ENCODE peak calls at places on chromosomes 1 and 21, in nine cellular contexts. One of them, this sample, is unnamed.

GRCh38 chr1:246161626-246162025 is 345.5 kb downstream of the SMYD3 start:
- DNase-seq in HepG2: no peak
- DNase-seq in MM.1S: no peak
- DNase-seq in neural progenitor cell: no peak
- DNase-seq in PC-3: peak
- DNase-seq in astrocyte: peak
- DNase-seq in fibroblast of lung: peak
- DNase-seq in K562: no peak
- DNase-seq in PC-9: no peak
- DNase-seq in this sample: peak

GRCh38 chr1:157348538-157349480 is 203.5 kb downstream of the FCRL5 start:
- DNase-seq in PC-9: no peak
- DNase-seq in neural progenitor cell: no peak
- DNase-seq in K562: no peak
- DNase-seq in HepG2: no peak
- DNase-seq in fibroblast of lung: no peak
- DNase-seq in PC-3: no peak
- DNase-seq in astrocyte: no peak
- DNase-seq in MM.1S: no peak
- DNase-seq in this sample: no peak

GRCh38 chr1:104125935-104126334 is 376.2 kb downstream of the AMY1C start:
- DNase-seq in MM.1S: no peak
- DNase-seq in PC-9: no peak
- DNase-seq in K562: no peak
- DNase-seq in astrocyte: no peak
- DNase-seq in fibroblast of lung: no peak
- DNase-seq in neural progenitor cell: no peak
- DNase-seq in HepG2: no peak
- DNase-seq in PC-3: no peak
- DNase-seq in this sample: no peak

GRCh38 chr1:156074661-156075060 is 7.6 kb downstream of the MEX3A start:
- DNase-seq in K562: no peak
- DNase-seq in astrocyte: no peak
- DNase-seq in PC-9: no peak
- DNase-seq in fibroblast of lung: no peak
- DNase-seq in PC-3: no peak
- DNase-seq in HepG2: no peak
- DNase-seq in neural progenitor cell: peak
- DNase-seq in MM.1S: no peak
- DNase-seq in this sample: no peak

GRCh38 chr1:221800831-221801610 is 59.1 kb upstream of the DUSP10 start:
- DNase-seq in PC-9: no peak
- DNase-seq in PC-3: peak
- DNase-seq in fibroblast of lung: no peak
- DNase-seq in HepG2: no peak
- DNase-seq in neural progenitor cell: no peak
- DNase-seq in K562: no peak
- DNase-seq in astrocyte: no peak
- DNase-seq in MM.1S: peak
- DNase-seq in this sample: no peak

GRCh38 chr1:151518936-151519335 is 7.7 kb downstream of the CGN start:
- DNase-seq in fibroblast of lung: no peak
- DNase-seq in neural progenitor cell: no peak
- DNase-seq in astrocyte: no peak
- DNase-seq in PC-3: no peak
- DNase-seq in HepG2: no peak
- DNase-seq in PC-9: no peak
- DNase-seq in K562: no peak
- DNase-seq in MM.1S: no peak
- DNase-seq in this sample: no peak

GRCh38 chr1:192809286-192810252 is 730 bp downstream of the RGS2 start:
- DNase-seq in MM.1S: peak
- DNase-seq in K562: peak
- DNase-seq in PC-3: peak
- DNase-seq in fibroblast of lung: peak
- DNase-seq in neural progenitor cell: peak
- DNase-seq in astrocyte: peak
- DNase-seq in PC-9: no peak
- DNase-seq in HepG2: no peak
- DNase-seq in this sample: no peak

GRCh38 chr1:7223334-7224080 is 438.3 kb downstream of the CAMTA1 start:
- DNase-seq in PC-9: no peak
- DNase-seq in astrocyte: peak
- DNase-seq in PC-3: peak
- DNase-seq in K562: no peak
- DNase-seq in fibroblast of lung: peak
- DNase-seq in MM.1S: no peak
- DNase-seq in neural progenitor cell: no peak
- DNase-seq in HepG2: no peak
- DNase-seq in this sample: peak

GRCh38 chr1:167439301-167439988 is 78.9 kb downstream of the CD247 start:
- DNase-seq in PC-9: no peak
- DNase-seq in neural progenitor cell: peak
- DNase-seq in PC-3: no peak
- DNase-seq in MM.1S: peak
- DNase-seq in HepG2: peak
- DNase-seq in K562: peak
- DNase-seq in fibroblast of lung: peak
- DNase-seq in astrocyte: peak
- DNase-seq in this sample: peak

GRCh38 chr1:111214884-111215283 is 12.6 kb upstream of the CHI3L2 start:
- DNase-seq in astrocyte: no peak
- DNase-seq in PC-3: no peak
- DNase-seq in neural progenitor cell: no peak
- DNase-seq in HepG2: no peak
- DNase-seq in fibroblast of lung: no peak
- DNase-seq in MM.1S: peak
- DNase-seq in PC-9: no peak
- DNase-seq in K562: no peak
- DNase-seq in this sample: no peak

GRCh38 chr1:202376247-202376646 is 27.7 kb downstream of the PPP1R12B start:
- DNase-seq in PC-3: no peak
- DNase-seq in MM.1S: no peak
- DNase-seq in HepG2: no peak
- DNase-seq in K562: no peak
- DNase-seq in astrocyte: no peak
- DNase-seq in fibroblast of lung: peak
- DNase-seq in PC-9: no peak
- DNase-seq in neural progenitor cell: no peak
- DNase-seq in this sample: no peak

GRCh38 chr21:37552496-37553399 is 186.2 kb downstream of the DYRK1A start:
- DNase-seq in PC-9: no peak
- DNase-seq in astrocyte: no peak
- DNase-seq in K562: no peak
- DNase-seq in MM.1S: no peak
- DNase-seq in neural progenitor cell: no peak
- DNase-seq in HepG2: no peak
- DNase-seq in fibroblast of lung: no peak
- DNase-seq in PC-3: no peak
- DNase-seq in this sample: no peak

GRCh38 chr1:16080422-16081150 is 7.1 kb upstream of the FAM131C start:
- DNase-seq in PC-3: no peak
- DNase-seq in PC-9: no peak
- DNase-seq in fibroblast of lung: no peak
- DNase-seq in MM.1S: no peak
- DNase-seq in astrocyte: no peak
- DNase-seq in K562: no peak
- DNase-seq in neural progenitor cell: no peak
- DNase-seq in HepG2: no peak
- DNase-seq in this sample: no peak

GRCh38 chr1:236495359-236496120 is 28.2 kb upstream of the LGALS8 start:
- DNase-seq in K562: no peak
- DNase-seq in neural progenitor cell: peak
- DNase-seq in fibroblast of lung: no peak
- DNase-seq in PC-3: no peak
- DNase-seq in astrocyte: no peak
- DNase-seq in HepG2: peak
- DNase-seq in MM.1S: no peak
- DNase-seq in PC-9: no peak
- DNase-seq in this sample: no peak

GRCh38 chr1:39165049-39165448 is 39.4 kb upstream of the MACF1 start:
- DNase-seq in astrocyte: no peak
- DNase-seq in neural progenitor cell: peak
- DNase-seq in MM.1S: no peak
- DNase-seq in PC-3: no peak
- DNase-seq in K562: no peak
- DNase-seq in fibroblast of lung: no peak
- DNase-seq in PC-9: no peak
- DNase-seq in HepG2: no peak
- DNase-seq in this sample: no peak

GRCh38 chr1:67683736-67684525 is 1.1 kb upstream of the GADD45A start:
- DNase-seq in astrocyte: peak
- DNase-seq in fibroblast of lung: peak
- DNase-seq in MM.1S: no peak
- DNase-seq in PC-9: peak
- DNase-seq in HepG2: no peak
- DNase-seq in PC-3: peak
- DNase-seq in K562: no peak
- DNase-seq in neural progenitor cell: no peak
- DNase-seq in this sample: peak

GRCh38 chr21:37041706-37042271 is 31.1 kb downstream of the PIGP start:
- DNase-seq in PC-9: no peak
- DNase-seq in MM.1S: no peak
- DNase-seq in astrocyte: no peak
- DNase-seq in PC-3: no peak
- DNase-seq in HepG2: no peak
- DNase-seq in neural progenitor cell: peak
- DNase-seq in fibroblast of lung: no peak
- DNase-seq in K562: no peak
- DNase-seq in this sample: no peak

GRCh38 chr1:238772321-238772720 is 614.0 kb upstream of the CHRM3 start:
- DNase-seq in fibroblast of lung: no peak
- DNase-seq in MM.1S: no peak
- DNase-seq in K562: no peak
- DNase-seq in HepG2: no peak
- DNase-seq in PC-3: peak
- DNase-seq in astrocyte: peak
- DNase-seq in PC-9: no peak
- DNase-seq in neural progenitor cell: no peak
- DNase-seq in this sample: peak

GRCh38 chr1:16109571-16109970 is 36.1 kb upstream of the FAM131C start:
- DNase-seq in HepG2: no peak
- DNase-seq in PC-3: no peak
- DNase-seq in PC-9: peak
- DNase-seq in fibroblast of lung: no peak
- DNase-seq in K562: no peak
- DNase-seq in neural progenitor cell: no peak
- DNase-seq in astrocyte: peak
- DNase-seq in MM.1S: no peak
- DNase-seq in this sample: peak

GRCh38 chr1:150970818-150971582 is 3.6 kb downstream of the CERS2 start:
- DNase-seq in MM.1S: no peak
- DNase-seq in PC-9: no peak
- DNase-seq in HepG2: peak
- DNase-seq in astrocyte: no peak
- DNase-seq in PC-3: no peak
- DNase-seq in fibroblast of lung: peak
- DNase-seq in K562: no peak
- DNase-seq in neural progenitor cell: peak
- DNase-seq in this sample: no peak

GRCh38 chr1:11598461-11598860 is 55.8 kb downstream of the FBXO2 start:
- DNase-seq in astrocyte: peak
- DNase-seq in K562: no peak
- DNase-seq in HepG2: no peak
- DNase-seq in MM.1S: no peak
- DNase-seq in PC-3: no peak
- DNase-seq in neural progenitor cell: no peak
- DNase-seq in fibroblast of lung: no peak
- DNase-seq in PC-9: no peak
- DNase-seq in this sample: peak

GRCh38 chr1:207972350-207972749 is 61.4 kb upstream of the CD34 start:
- DNase-seq in fibroblast of lung: no peak
- DNase-seq in astrocyte: no peak
- DNase-seq in K562: no peak
- DNase-seq in neural progenitor cell: no peak
- DNase-seq in PC-3: no peak
- DNase-seq in MM.1S: no peak
- DNase-seq in HepG2: no peak
- DNase-seq in PC-9: no peak
- DNase-seq in this sample: no peak

GRCh38 chr1:47785561-47786271 is 211.5 kb downstream of the TRABD2B start:
- DNase-seq in neural progenitor cell: peak
- DNase-seq in PC-9: no peak
- DNase-seq in K562: peak
- DNase-seq in MM.1S: no peak
- DNase-seq in fibroblast of lung: no peak
- DNase-seq in HepG2: peak
- DNase-seq in PC-3: peak
- DNase-seq in astrocyte: no peak
- DNase-seq in this sample: peak
- TF ChIP-seq CTCF in neural progenitor cell: peak
- TF ChIP-seq CTCF in PC-9: no peak
- TF ChIP-seq CTCF in K562: peak
- TF ChIP-seq CTCF in MM.1S: no peak
- TF ChIP-seq CTCF in fibroblast of lung: no peak
- TF ChIP-seq CTCF in HepG2: peak
- TF ChIP-seq CTCF in PC-3: peak
- TF ChIP-seq CTCF in astrocyte: no peak
- TF ChIP-seq CTCF in this sample: peak

DNA sequence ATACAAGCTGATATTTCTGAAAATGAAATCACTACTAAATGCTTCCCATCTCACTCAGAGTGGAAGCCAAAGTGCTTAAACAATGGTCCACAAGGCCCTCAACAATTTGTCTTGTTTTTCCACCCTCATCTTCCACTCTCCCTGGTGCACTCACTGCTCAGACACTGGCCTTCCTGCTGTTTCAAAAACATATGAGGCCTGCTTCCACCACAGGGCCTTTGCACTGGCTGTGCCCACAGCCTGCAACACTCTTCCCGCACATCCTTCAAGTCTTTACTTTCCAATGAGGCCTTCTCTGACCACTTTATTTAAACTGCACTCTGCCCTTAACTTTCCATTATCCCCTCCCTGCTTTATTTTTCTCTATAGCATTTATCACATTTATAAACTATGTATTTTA is 53.8 kb downstream of the SYNJ1 start:
- DNase-seq in neural progenitor cell: no peak
- DNase-seq in fibroblast of lung: no peak
- DNase-seq in PC-9: no peak
- DNase-seq in PC-3: no peak
- DNase-seq in astrocyte: no peak
- DNase-seq in K562: no peak
- DNase-seq in MM.1S: no peak
- DNase-seq in HepG2: no peak
- DNase-seq in this sample: no peak
- TF ChIP-seq EZH2 in neural progenitor cell: no peak
- TF ChIP-seq EZH2 in fibroblast of lung: no peak
- TF ChIP-seq EZH2 in PC-9: no peak
- TF ChIP-seq EZH2 in PC-3: no peak
- TF ChIP-seq EZH2 in astrocyte: no peak
- TF ChIP-seq EZH2 in K562: no peak
- TF ChIP-seq EZH2 in MM.1S: no peak
- TF ChIP-seq EZH2 in HepG2: no peak
- TF ChIP-seq EZH2 in this sample: no peak

GRCh38 chr1:37394574-37395464 is 79.6 kb upstream of the ZC3H12A start:
- DNase-seq in fibroblast of lung: no peak
- DNase-seq in PC-3: no peak
- DNase-seq in astrocyte: no peak
- DNase-seq in MM.1S: no peak
- DNase-seq in PC-9: no peak
- DNase-seq in neural progenitor cell: peak
- DNase-seq in K562: no peak
- DNase-seq in HepG2: no peak
- DNase-seq in this sample: no peak
- TF ChIP-seq CTCF in fibroblast of lung: no peak
- TF ChIP-seq CTCF in PC-3: no peak
- TF ChIP-seq CTCF in astrocyte: no peak
- TF ChIP-seq CTCF in MM.1S: no peak
- TF ChIP-seq CTCF in PC-9: no peak
- TF ChIP-seq CTCF in neural progenitor cell: peak
- TF ChIP-seq CTCF in K562: no peak
- TF ChIP-seq CTCF in HepG2: no peak
- TF ChIP-seq CTCF in this sample: no peak

GRCh38 chr1:153679337-153680119 is 1.0 kb downstream of the NPR1 start:
- DNase-seq in K562: no peak
- DNase-seq in fibroblast of lung: no peak
- DNase-seq in astrocyte: no peak
- DNase-seq in MM.1S: no peak
- DNase-seq in HepG2: no peak
- DNase-seq in PC-3: no peak
- DNase-seq in neural progenitor cell: peak
- DNase-seq in PC-9: no peak
- DNase-seq in this sample: no peak
- TF ChIP-seq EZH2 in K562: no peak
- TF ChIP-seq EZH2 in fibroblast of lung: peak
- TF ChIP-seq EZH2 in astrocyte: peak
- TF ChIP-seq EZH2 in MM.1S: peak
- TF ChIP-seq EZH2 in HepG2: no peak
- TF ChIP-seq EZH2 in PC-3: no peak
- TF ChIP-seq EZH2 in neural progenitor cell: peak
- TF ChIP-seq EZH2 in PC-9: no peak
- TF ChIP-seq EZH2 in this sample: peak

This sample was measured in mammary epithelial cell.